ENCODE peak calls at places on chromosomes 13 and 19, in five cellular contexts. N, A, X, U and R are unnamed samples.

GRCh38 chr13:112187527-112188297 is 120.8 kb downstream of the SOX1 start:
- ATAC-seq in N (no peak), A (no peak), X (no peak), U (no peak), R (no peak)

GRCh38 chr19:50482271-50482855 is 5.7 kb upstream of the GARIN5A start:
- ATAC-seq in N (no peak), A (no peak), X (no peak), U (no peak), R (no peak)

GRCh38 chr13:44755872-44756271 is 179.7 kb upstream of the TSC22D1 start:
- ATAC-seq in N (no peak), A (no peak), X (no peak), U (no peak), R (no peak)

GRCh38 chr19:46124638-46125115 is at the start of gene IGFL3:
- ATAC-seq in N (no peak), A (no peak), X (no peak), U (no peak), R (no peak)

GRCh38 chr13:102872131-102872530 is 26.3 kb downstream of the ERCC5 start:
- ATAC-seq in N (no peak), A (no peak), X (no peak), U (no peak), R (no peak)

GRCh38 chr13:93259527-93260080 is 33.0 kb downstream of the GPC6 start:
- ATAC-seq in N (no peak), A (no peak), X (no peak), U (no peak), R (no peak)

GRCh38 chr19:36931684-36932083 is 15.6 kb downstream of the ZNF568 start:
- ATAC-seq in N (no peak), A (no peak), X (no peak), U (no peak), R (no peak)

GRCh38 chr13:72805663-72806341 is 23.9 kb downstream of the PIBF1 start:
- ATAC-seq in N (no peak), A (no peak), X (no peak), U (no peak), R (no peak)

GRCh38 chr13:29702912-29703351 is 107.4 kb upstream of the SLC7A1 start:
- ATAC-seq in N (no peak), A (no peak), X (peak; percentile 84), U (no peak), R (peak; percentile 60)

GRCh38 chr19:17966497-17967257 is at the start of gene KCNN1:
- ATAC-seq in N (no peak), A (no peak), X (no peak), U (no peak), R (peak; percentile 61)

GRCh38 chr13:26370495-26370990 is 116.6 kb downstream of the CDK8 start:
- ATAC-seq in N (no peak), A (no peak), X (no peak), U (no peak), R (no peak)

GRCh38 chr19:14112051-14112808 is 5.3 kb downstream of the PRKACA start:
- ATAC-seq in N (no peak), A (no peak), X (peak; percentile 30), U (no peak), R (peak; percentile 11)

GRCh38 chr19:40398417-40399056 is 8.6 kb upstream of the HIPK4 start:
- ATAC-seq in N (peak; percentile 73), A (no peak), X (peak; percentile 80), U (peak; percentile 65), R (no peak)
- H3K4me3 ChIP-seq in N (no peak overlapping the region), A (peak overlapping the region; percentile 24), X (no peak overlapping the region), U (no peak overlapping the region), R (no peak overlapping the region)

GRCh38 chr19:28731113-28731512 is 481.8 kb downstream of the UQCRFS1 start:
- ATAC-seq in N (no peak), A (no peak), X (no peak), U (no peak), R (no peak)

GRCh38 chr19:28731577-28731976 is 481.4 kb downstream of the UQCRFS1 start:
- ATAC-seq in N (no peak), A (no peak), X (no peak), U (no peak), R (no peak)

GRCh38 chr19:28726533-28726932 is 486.4 kb downstream of the UQCRFS1 start:
- ATAC-seq in N (no peak), A (no peak), X (no peak), U (no peak), R (no peak)

GRCh38 chr19:28727133-28727834 is 485.7 kb downstream of the UQCRFS1 start:
- ATAC-seq in N (peak; percentile 39), A (no peak), X (peak; percentile 88), U (no peak), R (no peak)

GRCh38 chr19:28727835-28728159 is 485.2 kb downstream of the UQCRFS1 start:
- ATAC-seq in N (no peak), A (no peak), X (no peak), U (no peak), R (no peak)
- H3K27ac ChIP-seq in N (no peak overlapping the region), A (no peak overlapping the region), X (no peak overlapping the region), U (no peak overlapping the region), R (no peak overlapping the region)

GRCh38 chr19:44847144-44848035 is 1.3 kb downstream of the NECTIN2 start:
- ATAC-seq in N (no peak), A (no peak), X (peak; percentile 20), U (no peak), R (peak; percentile 20)

GRCh38 chr19:44850641-44851109 is 4.6 kb downstream of the NECTIN2 start:
- ATAC-seq in N (no peak), A (no peak), X (no peak), U (no peak), R (no peak)

GRCh38 chr19:44848036-44848804 is 2.1 kb downstream of the NECTIN2 start:
- ATAC-seq in N (no peak), A (no peak), X (no peak), U (no peak), R (no peak)

GRCh38 chr19:44846455-44847143 is 502 bp downstream of the NECTIN2 start:
- ATAC-seq in N (no peak), A (no peak), X (no peak), U (no peak), R (no peak)

GRCh38 chr19:44848805-44849457 is 2.8 kb downstream of the NECTIN2 start:
- ATAC-seq in N (no peak), A (no peak), X (no peak), U (no peak), R (no peak)
- H3K4me3 ChIP-seq in N (no peak overlapping the region), A (peak overlapping the region; percentile 94), X (no peak overlapping the region), U (no peak overlapping the region), R (peak overlapping the region; percentile 94)

DNA sequence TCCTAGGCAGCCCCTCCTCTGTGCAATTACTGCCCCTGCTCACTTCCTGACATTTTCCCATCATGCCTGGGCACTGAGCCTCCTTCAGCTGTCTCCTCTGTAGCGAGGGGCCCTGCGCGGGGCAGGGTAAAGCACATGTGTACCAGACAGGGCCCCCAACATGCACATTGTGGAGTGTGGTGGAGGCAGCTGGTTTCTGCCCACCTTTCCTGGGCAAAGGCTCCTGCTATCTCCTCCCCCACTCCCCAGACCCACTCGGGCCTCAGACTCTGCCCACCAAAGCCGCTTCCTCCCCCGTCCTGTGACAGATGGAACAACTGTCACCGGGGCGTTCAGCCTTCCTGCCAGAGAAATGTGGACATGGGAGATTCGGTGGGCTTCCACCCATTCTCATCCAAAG is 2.9 kb upstream of the KPTN start:
- ATAC-seq in N (no peak), A (no peak), X (no peak), U (no peak), R (no peak)
- H3K27ac ChIP-seq in N (no peak overlapping the region), A (no peak overlapping the region), X (no peak overlapping the region), U (no peak overlapping the region), R (no peak overlapping the region)

GRCh38 chr13:83223546-83223945 is 658.7 kb downstream of the SLITRK1 start:
- ATAC-seq in N (no peak), A (no peak), X (no peak), U (no peak), R (no peak)

GRCh38 chr13:83221256-83221655 is 661.0 kb downstream of the SLITRK1 start:
- ATAC-seq in N (no peak), A (no peak), X (peak; percentile 64), U (no peak), R (no peak)

GRCh38 chr13:83220241-83220640 is 662.0 kb downstream of the SLITRK1 start:
- ATAC-seq in N (no peak), A (no peak), X (no peak), U (no peak), R (no peak)

GRCh38 chr13:83219832-83220231 is 662.4 kb downstream of the SLITRK1 start:
- ATAC-seq in N (no peak), A (no peak), X (no peak), U (no peak), R (no peak)

GRCh38 chr13:83221813-83222241 is 660.4 kb downstream of the SLITRK1 start:
- ATAC-seq in N (no peak), A (no peak), X (peak; percentile 85), U (no peak), R (no peak)
- H3K4me3 ChIP-seq in N (no peak overlapping the region), A (no peak overlapping the region), X (no peak overlapping the region), U (no peak overlapping the region), R (no peak overlapping the region)

GRCh38 chr13:36837354-36838092 is 18.5 kb downstream of the RFXAP start:
- ATAC-seq in N (no peak), A (peak; percentile 89), X (no peak), U (no peak), R (no peak)
- H3K27ac ChIP-seq in N (no peak overlapping the region), A (peak overlapping the region; percentile 53), X (no peak overlapping the region), U (no peak overlapping the region), R (no peak overlapping the region)

DNA sequence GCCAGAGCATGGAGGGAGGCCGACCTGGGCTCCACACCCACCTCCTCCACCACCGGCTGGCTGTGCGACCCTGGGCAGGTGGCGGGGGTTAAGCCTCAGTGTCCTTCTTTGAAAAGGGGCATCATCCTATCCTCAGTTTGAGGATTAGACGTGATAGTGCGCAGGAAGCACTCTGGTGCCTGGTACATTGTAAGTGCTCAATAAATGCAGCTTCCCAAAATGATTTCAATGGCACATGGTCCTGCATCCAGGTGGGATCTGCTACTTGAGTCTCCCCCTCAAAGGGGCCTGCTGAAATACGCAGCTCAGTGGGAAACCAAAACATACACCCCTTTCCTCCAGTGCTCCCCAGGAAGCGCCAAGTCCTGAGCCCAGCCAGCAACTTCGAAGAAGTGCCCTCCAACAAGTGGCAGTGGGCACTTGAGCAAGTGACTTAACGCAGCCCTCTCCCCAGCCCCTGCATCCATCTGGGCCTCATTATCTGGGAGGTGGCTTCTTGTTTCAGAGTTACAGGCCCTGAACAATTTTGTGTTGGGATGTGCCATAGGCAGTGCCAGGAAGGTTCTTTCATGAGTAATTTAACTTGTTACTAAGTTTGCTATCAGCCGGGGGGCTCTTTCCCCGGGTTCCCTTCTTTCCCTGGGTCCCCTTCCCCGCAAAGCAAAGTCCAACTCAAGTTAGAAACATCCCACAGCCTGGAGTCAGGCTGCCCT is 17.9 kb downstream of the ACTN4 start:
- ATAC-seq in N (no peak), A (no peak), X (no peak), U (no peak), R (no peak)
- H3K4me3 ChIP-seq in N (no peak overlapping the region), A (peak overlapping the region; percentile 6), X (no peak overlapping the region), U (no peak overlapping the region), R (no peak overlapping the region)

GRCh38 chr13:23443110-23443509 is 9.6 kb upstream of the SACS start:
- ATAC-seq in N (no peak), A (no peak), X (no peak), U (no peak), R (no peak)
- H3K27ac ChIP-seq in N (no peak overlapping the region), A (no peak overlapping the region), X (no peak overlapping the region), U (no peak overlapping the region), R (no peak overlapping the region)